ENCODE peak calls at places on chromosomes 5 and 9, in nine cellular contexts. V is dorsolateral prefrontal cortex; L is RPMI7951; P is stimulated activated CD8-positive, alpha-beta memory T cell treated with anti-CD3 and anti-CD28 coated beads, Interleukin-4, amount 100 ng/mL, for 4 hours; T is nephron progenitor cell; H is skeletal muscle cell; B is K562; K is ovary; X is hippocampal formation. C is an unnamed sample.

GRCh38 chr5:168409601-168410458 is 76.4 kb upstream of the RARS1 start:
- DNase-seq in V (no peak), L (peak), P (no peak), T (no peak), H (no peak), B (no peak), K (no peak), X (no peak), C (no peak)

GRCh38 chr5:80668016-80668969 is 13.5 kb upstream of the DHFR start:
- DNase-seq in V (no peak), L (no peak), P (no peak), T (no peak), H (no peak), B (no peak), K (no peak), X (no peak), C (no peak)

GRCh38 chr5:77662615-77663014 is 24.1 kb upstream of the OTP start:
- DNase-seq in V (no peak), L (peak), P (no peak), T (no peak), H (no peak), B (no peak), K (no peak), X (no peak), C (no peak)

GRCh38 chr5:109439593-109439992 is 29.8 kb upstream of the PJA2 start:
- DNase-seq in V (no peak), L (no peak), P (no peak), T (no peak), H (no peak), B (no peak), K (no peak), X (no peak), C (no peak)

GRCh38 chr5:11146171-11146570 is 385.1 kb upstream of the DAP start:
- DNase-seq in V (no peak), L (peak), P (no peak), T (no peak), H (no peak), B (no peak), K (no peak), X (no peak), C (no peak)

GRCh38 chr5:115594343-115595047 is 7.8 kb downstream of the TICAM2 start:
- DNase-seq in V (no peak), L (no peak), P (no peak), T (no peak), H (no peak), B (no peak), K (no peak), X (no peak), C (no peak)

GRCh38 chr5:145483211-145483610 is 351.9 kb downstream of the PRELID2 start:
- DNase-seq in V (no peak), L (peak), P (no peak), T (no peak), H (no peak), B (no peak), K (no peak), X (no peak), C (no peak)

GRCh38 chr9:12930906-12931305 is 156.1 kb downstream of the LURAP1L start:
- DNase-seq in V (no peak), L (peak), P (no peak), T (peak), H (no peak), B (no peak), K (no peak), X (no peak), C (no peak)

GRCh38 chr5:8829322-8830029 is 716.4 kb downstream of the SEMA5A start:
- DNase-seq in V (no peak), L (peak), P (no peak), T (no peak), H (peak), B (no peak), K (no peak), X (no peak), C (no peak)

GRCh38 chr5:57778528-57779175 is 296.0 kb upstream of the ACTBL2 start:
- DNase-seq in V (no peak), L (no peak), P (no peak), T (no peak), H (no peak), B (no peak), K (no peak), X (no peak), C (no peak)

GRCh38 chr5:113273949-113274348 is 160.8 kb downstream of the TSSK1B start:
- DNase-seq in V (no peak), L (no peak), P (no peak), T (no peak), H (no peak), B (no peak), K (no peak), X (no peak), C (no peak)

GRCh38 chr5:165328856-165329255 is 1823.4 kb downstream of the MAT2B start:
- DNase-seq in V (no peak), L (peak), P (no peak), T (no peak), H (peak), B (no peak), K (no peak), X (no peak), C (no peak)

GRCh38 chr5:141476132-141476909 is 555 bp downstream of the PCDHGC3 start:
- DNase-seq in V (peak), L (peak), P (no peak), T (peak), H (peak), B (no peak), K (peak), X (peak), C (peak)

GRCh38 chr5:165039748-165040147 is 1534.3 kb downstream of the MAT2B start:
- DNase-seq in V (no peak), L (no peak), P (no peak), T (no peak), H (no peak), B (no peak), K (no peak), X (no peak), C (no peak)

GRCh38 chr5:167785896-167786295 is 505.5 kb upstream of the WWC1 start:
- DNase-seq in V (no peak), L (no peak), P (no peak), T (no peak), H (no peak), B (no peak), K (no peak), X (no peak), C (no peak)

GRCh38 chr5:71454913-71455312 is 538 bp upstream of the BDP1 start:
- DNase-seq in V (no peak), L (no peak), P (no peak), T (no peak), H (no peak), B (no peak), K (no peak), X (no peak), C (no peak)

GRCh38 chr9:8371686-8372085 is 572.1 kb upstream of the DMAC1 start:
- DNase-seq in V (no peak), L (no peak), P (no peak), T (no peak), H (no peak), B (no peak), K (no peak), X (no peak), C (no peak)

GRCh38 chr5:419970-420369 is 23.0 kb upstream of the EXOC3 start:
- DNase-seq in V (peak), L (no peak), P (no peak), T (no peak), H (no peak), B (no peak), K (no peak), X (no peak), C (no peak)

GRCh38 chr9:131116281-131117101 is 8.9 kb upstream of the NUP214 start:
- DNase-seq in V (peak), L (no peak), P (no peak), T (no peak), H (no peak), B (peak), K (no peak), X (peak), C (no peak)

GRCh38 chr9:37902804-37903580 is 935 bp downstream of the SLC25A51 start:
- DNase-seq in V (no peak), L (peak), P (no peak), T (no peak), H (no peak), B (peak), K (no peak), X (no peak), C (no peak)

GRCh38 chr9:114399381-114399780 is 11.6 kb upstream of the AKNA start:
- DNase-seq in V (no peak), L (no peak), P (no peak), T (no peak), H (no peak), B (no peak), K (no peak), X (no peak), C (no peak)

GRCh38 chr9:21779397-21779796 is 23.0 kb upstream of the MTAP start:
- DNase-seq in V (no peak), L (no peak), P (no peak), T (no peak), H (no peak), B (no peak), K (no peak), X (no peak), C (no peak)

GRCh38 chr5:9445989-9446388 is 99.9 kb downstream of the SEMA5A start:
- DNase-seq in V (no peak), L (no peak), P (no peak), T (no peak), H (no peak), B (no peak), K (no peak), X (no peak), C (no peak)